ENCODE peak calls at places on chromosomes 3 and 15, in eight cellular contexts. B is NCI-H1417, E is cardiac fibroblast, C is A549, P is GM13977, N is ACHN, R is NCI-H1092, S is AG08395. Y is an unnamed sample.

GRCh38 chr3:168453623-168454022 is 357.9 kb upstream of the GOLIM4 start:
- DNase-seq in B (no peak), E (no peak), C (no peak), P (no peak), N (no peak), R (no peak), S (no peak), Y (no peak)

GRCh38 chr15:38864827-38865604 is 300.4 kb upstream of the RASGRP1 start:
- DNase-seq in B (no peak), E (peak; percentile 100), C (no peak), P (no peak), N (no peak), R (no peak), S (peak; percentile 75), Y (peak; percentile 99)

GRCh38 chr15:25240461-25241021 is 198.3 kb downstream of the UBE3A start:
- DNase-seq in B (no peak), E (no peak), C (no peak), P (no peak), N (no peak), R (no peak), S (no peak), Y (no peak)

GRCh38 chr15:57439128-57440030 is 63.1 kb downstream of the CGNL1 start:
- DNase-seq in B (no peak), E (no peak), C (no peak), P (no peak), N (no peak), R (no peak), S (no peak), Y (no peak)

GRCh38 chr3:99789322-99789721 is 28.3 kb upstream of the CMSS1 start:
- DNase-seq in B (peak; percentile 64), E (peak; percentile 86), C (peak; percentile 47), P (peak; percentile 50), N (peak; percentile 70), R (peak; percentile 10), S (peak; percentile 73), Y (peak; percentile 38)

GRCh38 chr15:57762302-57762701 is 55.8 kb downstream of the POLR2M start:
- DNase-seq in B (no peak), E (no peak), C (no peak), P (no peak), N (no peak), R (no peak), S (no peak), Y (no peak)

GRCh38 chr3:104411760-104412159 is 954.9 kb upstream of the ALCAM start:
- DNase-seq in B (no peak), E (no peak), C (no peak), P (no peak), N (no peak), R (no peak), S (no peak), Y (no peak)

GRCh38 chr15:86829251-86829650 is 749.6 kb downstream of the AGBL1 start:
- DNase-seq in B (peak; percentile 43), E (no peak), C (no peak), P (no peak), N (no peak), R (no peak), S (no peak), Y (no peak)

GRCh38 chr3:61114316-61114953 is 136.8 kb downstream of the FHIT start:
- DNase-seq in B (no peak), E (no peak), C (no peak), P (no peak), N (no peak), R (no peak), S (no peak), Y (no peak)

GRCh38 chr3:123813876-123814275 is 70.3 kb downstream of the MYLK start:
- DNase-seq in B (no peak), E (no peak), C (no peak), P (no peak), N (no peak), R (no peak), S (peak; percentile 65), Y (no peak)

GRCh38 chr15:68994149-68994548 is 20.3 kb upstream of the NOX5 start:
- DNase-seq in B (no peak), E (peak; percentile 27), C (no peak), P (no peak), N (peak; percentile 4), R (no peak), S (peak; percentile 83), Y (no peak)

GRCh38 chr3:171290680-171291079 is 169.5 kb downstream of the TNIK start:
- DNase-seq in B (no peak), E (no peak), C (no peak), P (no peak), N (no peak), R (no peak), S (no peak), Y (no peak)

GRCh38 chr3:148962513-148962912 is 28.8 kb upstream of the GYG1 start:
- DNase-seq in B (peak; percentile 29), E (peak; percentile 91), C (peak; percentile 76), P (no peak), N (peak; percentile 83), R (no peak), S (peak; percentile 61), Y (peak; percentile 20)

GRCh38 chr3:112610121-112610520 is 30.8 kb downstream of the CCDC80 start:
- DNase-seq in B (no peak), E (peak; percentile 61), C (no peak), P (no peak), N (no peak), R (no peak), S (peak; percentile 77), Y (no peak)

GRCh38 chr3:128820252-128820839 is 59.1 kb upstream of the ACAD9 start:
- DNase-seq in B (no peak), E (no peak), C (no peak), P (no peak), N (no peak), R (no peak), S (no peak), Y (no peak)

GRCh38 chr15:46732060-46732459 is 985.2 kb upstream of the SEMA6D start:
- DNase-seq in B (no peak), E (no peak), C (no peak), P (no peak), N (no peak), R (no peak), S (no peak), Y (no peak)

GRCh38 chr3:58899953-58900298 is 149.9 kb downstream of the CFAP20DC start:
- DNase-seq in B (no peak), E (no peak), C (no peak), P (no peak), N (no peak), R (no peak), S (no peak), Y (no peak)

GRCh38 chr3:124768812-124769211 is 38.6 kb downstream of the UMPS start:
- DNase-seq in B (peak; percentile 7), E (no peak), C (peak; percentile 61), P (peak; percentile 73), N (peak; percentile 46), R (no peak), S (no peak), Y (no peak)

GRCh38 chr3:17195192-17195611 is 310.4 kb downstream of the PLCL2 start:
- DNase-seq in B (peak; percentile 48), E (peak; percentile 55), C (no peak), P (peak; percentile 62), N (no peak), R (peak; percentile 35), S (peak; percentile 13), Y (peak; percentile 98)

GRCh38 chr15:66255293-66255676 is 1.7 kb upstream of the MEGF11 start:
- DNase-seq in B (no peak), E (no peak), C (no peak), P (no peak), N (no peak), R (no peak), S (no peak), Y (no peak)

GRCh38 chr3:115792206-115792955 is 169.1 kb downstream of the GAP43 start:
- DNase-seq in B (no peak), E (no peak), C (peak; percentile 72), P (no peak), N (no peak), R (no peak), S (no peak), Y (no peak)

GRCh38 chr3:100057716-100058575 is 56.4 kb downstream of the FILIP1L start:
- DNase-seq in B (no peak), E (peak; percentile 47), C (no peak), P (no peak), N (no peak), R (no peak), S (no peak), Y (no peak)

GRCh38 chr15:30984118-30984517 is 7.3 kb downstream of the MTMR10 start:
- DNase-seq in B (no peak), E (no peak), C (no peak), P (no peak), N (no peak), R (no peak), S (no peak), Y (no peak)

GRCh38 chr15:31347067-31347975 is 20.7 kb downstream of the KLF13 start:
- DNase-seq in B (no peak), E (no peak), C (no peak), P (no peak), N (no peak), R (no peak), S (no peak), Y (no peak)

GRCh38 chr3:148083501-148084267 is 614.0 kb upstream of the AGTR1 start:
- DNase-seq in B (peak; percentile 46), E (no peak), C (no peak), P (no peak), N (no peak), R (no peak), S (no peak), Y (no peak)